ENCODE peak calls at places on chromosomes 13 and 19, in four cellular contexts. Y is transverse colon; F is CD8-positive, alpha-beta T cell; A is body of pancreas. C is an unnamed sample.
A peak's percentile ranks its signal among the peaks of the same experiment; 100 is the strongest.

GRCh38 chr19:44758596-44758995 is 10.1 kb downstream of the BCL3 start:
- DNase-seq in A (no peak), F (no peak), Y (no peak), C (no peak)

GRCh38 chr13:30792257-30793000 is 57.1 kb downstream of the ALOX5AP start:
- DNase-seq in A (peak; percentile 81), F (no peak), Y (peak; percentile 50), C (peak; percentile 84)

GRCh38 chr19:14542721-14543328 is 13.4 kb downstream of the TECR start:
- DNase-seq in A (no peak), Y (no peak), F (no peak), C (no peak)

GRCh38 chr13:93080587-93080986 is 146.0 kb upstream of the GPC6 start:
- DNase-seq in A (no peak), Y (no peak), F (no peak), C (no peak)

GRCh38 chr13:36475468-36475867 is 43.2 kb downstream of the CCNA1 start:
- DNase-seq in Y (no peak), A (no peak), F (no peak), C (no peak)

GRCh38 chr19:33241530-33242101 is 16.0 kb upstream of the SLC7A10 start:
- DNase-seq in Y (peak; percentile 33), F (peak; percentile 28), A (peak; percentile 30), C (no peak)

GRCh38 chr19:2214253-2214652 is 21.9 kb downstream of the PLEKHJ1 start:
- DNase-seq in Y (no peak), F (no peak), A (no peak), C (no peak)

GRCh38 chr13:49457221-49457620 is 13.1 kb downstream of the SETDB2 start:
- DNase-seq in Y (no peak), A (no peak), F (no peak), C (peak; percentile 42)

GRCh38 chr13:106488671-106489070 is 46.8 kb downstream of the EFNB2 start:
- DNase-seq in A (no peak), F (no peak), Y (no peak), C (no peak)

GRCh38 chr13:99198630-99199029 is 2.0 kb upstream of the UBAC2 start:
- DNase-seq in A (no peak), F (no peak), Y (no peak), C (no peak)

GRCh38 chr13:111642156-111642767 is 321.8 kb downstream of the TEX29 start:
- DNase-seq in F (no peak), Y (no peak), A (no peak), C (no peak)

GRCh38 chr13:20190481-20191310 is 2.0 kb downstream of the GJB2 start:
- DNase-seq in A (no peak), F (no peak), Y (no peak), C (no peak)

DNA sequence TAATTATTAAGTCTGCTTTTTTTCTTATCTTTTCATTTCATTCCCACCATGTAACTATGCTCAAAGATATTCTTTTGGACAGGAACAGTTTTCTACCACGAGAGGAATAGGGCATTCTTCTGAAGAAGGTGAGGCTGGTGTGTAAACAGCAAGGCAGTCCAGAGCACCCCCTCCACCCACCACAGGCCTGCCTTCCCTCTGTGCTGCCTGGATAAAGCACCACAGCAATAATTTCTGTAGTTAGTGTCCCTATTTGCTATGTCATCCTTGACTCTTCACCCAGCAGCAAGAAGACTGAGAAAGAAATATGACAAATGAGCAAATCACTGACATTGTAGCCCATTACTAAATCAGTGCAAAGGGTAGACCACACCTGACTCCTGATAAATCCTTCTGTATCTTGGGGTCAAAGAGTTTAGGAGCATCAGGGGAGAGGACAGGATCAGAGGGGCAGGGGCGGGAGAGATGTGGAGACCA is 88.1 kb upstream of the IRS2 start:
- DNase-seq in A (no peak), F (no peak), Y (no peak), C (no peak)
- H3K4me3 ChIP-seq in A (no peak overlapping the region), F (no peak overlapping the region), Y (no peak overlapping the region), C (no peak overlapping the region)

GRCh38 chr19:4031420-4031819 is 23.9 kb downstream of the PIAS4 start:
- DNase-seq in Y (no peak), F (no peak), A (no peak), C (no peak)

GRCh38 chr19:4033028-4033956 is 25.8 kb downstream of the PIAS4 start:
- DNase-seq in F (no peak), A (no peak), Y (no peak), C (no peak)

GRCh38 chr19:4030981-4031380 is 23.4 kb downstream of the PIAS4 start:
- DNase-seq in A (no peak), F (no peak), Y (no peak), C (no peak)

GRCh38 chr19:4030552-4030951 is 23.0 kb downstream of the PIAS4 start:
- DNase-seq in A (no peak), F (no peak), Y (no peak), C (no peak)

DNA sequence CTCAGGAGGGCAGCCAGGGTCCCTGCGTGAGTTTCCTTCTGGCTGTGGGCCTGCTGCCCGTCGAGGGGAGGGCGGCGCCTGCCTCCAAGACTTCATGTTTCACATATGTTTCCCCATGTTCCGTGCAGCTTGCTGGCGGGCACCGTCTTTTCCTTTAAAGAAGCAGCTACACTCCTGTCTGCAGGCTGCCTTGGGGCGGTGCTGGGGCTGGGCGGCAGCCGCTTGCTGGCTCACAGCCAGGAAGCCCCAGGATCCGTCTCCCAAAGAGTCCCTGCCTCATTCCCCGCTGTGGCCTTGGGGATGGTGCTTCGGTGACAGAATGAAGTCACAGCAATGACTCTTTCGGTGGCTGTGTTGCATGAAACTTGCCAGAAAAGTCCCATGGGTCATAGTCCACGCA is 24.9 kb downstream of the PIAS4 start:
- DNase-seq in Y (no peak), A (no peak), F (no peak), C (peak; percentile 86)
- H3K36me3 ChIP-seq in Y (peaks cover 21% of the 10 kb centered on the region), A (peaks cover 18% of the 10 kb centered on the region), F (peaks cover 3% of the 10 kb centered on the region), C (peaks cover 42% of the 10 kb centered on the region)

GRCh38 chr19:984165-984967 is at the start of gene WDR18:
- DNase-seq in F (peak; percentile 92), Y (peak; percentile 94), A (peak; percentile 95), C (peak; percentile 95)
- TF ChIP-seq CTCF in F (no peak), Y (peak; percentile 38), A (no peak), C (peak; percentile 21)

DNA sequence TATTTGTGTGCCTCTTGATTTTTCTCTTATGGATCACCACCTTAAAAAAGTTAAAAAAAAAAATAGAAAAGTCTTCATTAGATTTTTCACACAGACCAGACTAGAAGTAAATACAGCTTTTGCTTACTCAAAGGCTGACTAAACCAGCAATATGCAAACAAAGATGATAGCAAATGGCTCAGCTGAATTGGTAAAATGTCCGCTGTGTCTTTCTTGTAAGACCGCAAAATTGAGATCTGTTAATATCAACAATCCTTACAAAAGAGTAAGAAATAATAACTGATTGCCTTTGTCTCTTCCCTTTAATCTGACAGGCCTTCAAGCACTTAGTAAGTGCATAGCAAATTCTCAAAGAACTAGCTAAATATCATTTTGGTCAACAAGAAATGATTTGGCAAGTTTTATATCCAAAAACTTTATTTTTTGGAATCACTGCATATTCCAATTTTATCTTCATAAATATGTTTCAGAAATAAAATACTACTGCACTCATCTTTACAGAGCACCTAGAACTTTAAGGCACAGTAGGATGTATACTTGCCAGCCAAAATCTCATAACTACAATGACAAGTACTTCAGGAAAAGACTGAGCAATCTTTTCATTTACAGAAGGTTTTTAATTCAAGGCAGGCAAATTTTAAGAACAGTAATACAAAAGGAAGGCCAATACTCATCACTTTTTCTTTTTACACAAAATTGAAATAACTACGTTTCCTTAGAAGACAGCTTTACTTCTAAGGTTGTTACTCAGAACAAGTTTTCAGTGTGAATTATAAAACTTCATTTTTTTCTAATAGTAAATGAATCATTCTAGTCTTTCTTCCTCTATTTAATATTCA is 1.2 kb downstream of the ELF1 start:
- DNase-seq in A (no peak), F (no peak), Y (no peak), C (no peak)
- H3K4me3 ChIP-seq in A (peak overlapping the region; percentile 9), F (peak overlapping the region; percentile 40), Y (peak overlapping the region; percentile 28), C (no peak overlapping the region)

GRCh38 chr19:11445141-11445540 is 9.7 kb downstream of the PRKCSH start:
- DNase-seq in A (no peak), Y (no peak), F (no peak), C (no peak)
- H3K36me3 ChIP-seq in A (peaks cover 25% of the 10 kb centered on the region), Y (peaks cover 63% of the 10 kb centered on the region), F (peaks cover 19% of the 10 kb centered on the region), C (no peaks in the 10 kb centered on the region)

DNA sequence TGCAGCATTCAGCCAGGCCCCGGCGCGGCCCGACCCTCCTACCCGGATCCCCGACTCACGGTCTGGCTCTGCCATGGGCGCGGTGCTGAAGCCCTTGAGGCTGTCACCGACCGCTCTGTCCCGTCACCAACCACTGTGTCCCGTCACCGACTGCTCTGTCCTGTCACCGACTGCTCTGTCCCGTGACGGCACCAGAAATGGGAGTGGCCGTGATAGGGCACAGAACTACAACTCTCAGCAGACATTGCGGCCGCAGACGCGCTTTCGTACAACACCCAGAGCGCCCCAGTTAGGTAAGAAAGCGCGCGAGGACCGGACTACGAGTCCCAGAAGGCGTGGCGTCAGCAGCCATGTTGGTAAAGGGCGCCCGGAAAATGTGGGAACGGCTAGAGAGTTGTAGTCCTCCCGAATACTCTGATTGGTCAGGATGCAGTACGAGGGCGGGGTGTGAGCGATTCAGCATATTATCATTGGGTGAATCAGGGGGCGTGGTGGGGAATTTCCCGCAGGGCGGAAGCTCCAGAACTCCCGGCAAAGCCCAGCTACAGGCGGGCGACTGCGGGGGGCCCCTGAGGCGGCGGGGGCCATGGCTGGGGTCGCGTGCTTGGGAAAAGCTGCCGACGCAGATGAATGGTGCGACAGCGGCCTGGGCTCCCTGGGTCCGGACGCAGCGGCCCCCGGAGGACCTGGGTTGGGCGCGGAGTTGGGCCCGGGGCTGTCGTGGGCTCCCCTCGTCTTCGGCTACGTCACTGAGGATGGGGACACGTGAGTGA is at the start of the genes NFKBIB and SIRT2:
- DNase-seq in F (peak; percentile 99), A (peak; percentile 100), Y (peak; percentile 100), C (peak; percentile 100)
- TF ChIP-seq CTCF in F (no peak), A (no peak), Y (no peak), C (no peak)

DNA sequence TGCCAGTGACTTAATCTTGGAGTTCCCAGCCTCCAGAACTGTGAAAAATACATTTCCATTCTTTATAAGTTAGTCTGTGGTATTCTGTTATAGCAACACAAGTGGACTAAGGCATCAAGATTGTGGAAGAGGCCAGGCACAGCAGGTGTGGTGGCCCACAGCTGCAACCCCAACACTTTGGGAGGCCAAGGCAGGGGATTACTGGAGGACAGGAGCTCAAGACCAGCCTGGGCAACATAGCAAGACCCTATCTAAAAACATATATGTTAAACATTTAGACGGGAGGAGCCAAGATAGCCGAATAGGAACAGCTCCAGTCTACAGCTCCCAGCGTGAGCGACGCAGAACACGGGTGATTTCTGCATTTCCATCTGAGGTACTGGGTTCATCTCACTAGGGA is 310.4 kb downstream of the FOXO1 start:
- DNase-seq in F (no peak), Y (no peak), A (no peak), C (no peak)
- H3K4me3 ChIP-seq in F (no peak overlapping the region), Y (no peak overlapping the region), A (no peak overlapping the region), C (no peak overlapping the region)

GRCh38 chr19:17055636-17056035 is 19.6 kb downstream of the HAUS8 start:
- DNase-seq in A (no peak), Y (no peak), F (no peak), C (no peak)

GRCh38 chr19:17058236-17058635 is 17.0 kb downstream of the HAUS8 start:
- DNase-seq in F (no peak), A (no peak), Y (no peak), C (no peak)

GRCh38 chr19:17052439-17052838 is 22.8 kb downstream of the HAUS8 start:
- DNase-seq in Y (peak; percentile 64), F (peak; percentile 29), A (peak; percentile 27), C (peak; percentile 82)

GRCh38 chr19:17049711-17050280 is 23.2 kb upstream of the CPAMD8 start:
- DNase-seq in Y (peak; percentile 33), A (no peak), F (no peak), C (no peak)

GRCh38 chr19:17054746-17055145 is 20.5 kb downstream of the HAUS8 start:
- DNase-seq in F (no peak), Y (no peak), A (no peak), C (no peak)
- H3K36me3 ChIP-seq in F (peaks cover 28% of the 10 kb centered on the region), Y (peaks cover 20% of the 10 kb centered on the region), A (peaks cover 10% of the 10 kb centered on the region), C (peaks cover 7% of the 10 kb centered on the region)

C was measured in adrenal gland.